ENCODE peak calls at places on chromosomes 6 and 20, in five cellular contexts. Q, B, W, D and I are unnamed samples.

GRCh38 chr6:53714888-53715287 is 49.3 kb upstream of the KLHL31 start:
- DNase-seq in Q (no peak), B (no peak), W (no peak), D (no peak), I (no peak)

GRCh38 chr6:3478341-3478740 is 21.5 kb upstream of the SLC22A23 start:
- DNase-seq in Q (no peak), B (no peak), W (no peak), D (no peak), I (no peak)

GRCh38 chr6:115838763-115839401 is 221.8 kb downstream of the FRK start:
- DNase-seq in Q (peak), B (no peak), W (peak), D (peak), I (no peak)

GRCh38 chr6:130600880-130601341 is 226.3 kb upstream of the SMLR1 start:
- DNase-seq in Q (no peak), B (no peak), W (no peak), D (no peak), I (no peak)

GRCh38 chr20:57220187-57221165 is 46.0 kb downstream of the BMP7 start:
- DNase-seq in Q (no peak), B (no peak), W (no peak), D (no peak), I (no peak)

GRCh38 chr6:88698661-88699060 is 264.8 kb downstream of the RNGTT start:
- DNase-seq in Q (no peak), B (no peak), W (no peak), D (no peak), I (no peak)

GRCh38 chr6:139540276-139540675 is 165.8 kb upstream of the CITED2 start:
- DNase-seq in Q (no peak), B (no peak), W (peak), D (no peak), I (peak)

GRCh38 chr6:157974341-157974894 is 7.2 kb upstream of the SYNJ2 start:
- DNase-seq in Q (no peak), B (no peak), W (no peak), D (no peak), I (no peak)

GRCh38 chr20:19407731-19408130 is 195.3 kb downstream of the SLC24A3 start:
- DNase-seq in Q (no peak), B (no peak), W (no peak), D (no peak), I (no peak)

GRCh38 chr6:118263929-118264486 is 284.1 kb upstream of the PLN start:
- DNase-seq in Q (no peak), B (no peak), W (peak), D (no peak), I (no peak)

GRCh38 chr6:161215193-161215592 is 58.7 kb downstream of the AGPAT4 start:
- DNase-seq in Q (no peak), B (no peak), W (no peak), D (no peak), I (no peak)

GRCh38 chr6:52305948-52306767 is 21.6 kb upstream of the MCM3 start:
- DNase-seq in Q (no peak), B (no peak), W (no peak), D (no peak), I (no peak)

GRCh38 chr6:153781306-153781705 is 257.7 kb upstream of the OPRM1 start:
- DNase-seq in Q (no peak), B (no peak), W (no peak), D (no peak), I (no peak)

GRCh38 chr20:53565254-53565653 is 28.4 kb downstream of the ZNF217 start:
- DNase-seq in Q (no peak), B (no peak), W (no peak), D (no peak), I (no peak)

GRCh38 chr6:37182736-37183590 is 13.0 kb downstream of the PIM1 start:
- DNase-seq in Q (no peak), B (no peak), W (peak), D (no peak), I (peak)

GRCh38 chr20:33814238-33814712 is 3.1 kb downstream of the CHMP4B start:
- DNase-seq in Q (no peak), B (no peak), W (no peak), D (no peak), I (no peak)

GRCh38 chr6:44480097-44480539 is 92.6 kb downstream of the CDC5L start:
- DNase-seq in Q (no peak), B (no peak), W (no peak), D (no peak), I (no peak)

GRCh38 chr20:41573955-41574354 is 44.2 kb downstream of the CHD6 start:
- DNase-seq in Q (no peak), B (no peak), W (peak), D (no peak), I (no peak)